ENCODE peak calls at places on chromosomes 13 and 19, in four cellular contexts. G is GM13977, L is HS-5, B is globus pallidus. A is an unnamed sample.
A peak's percentile ranks its signal among the peaks of the same experiment; 100 is the strongest.

GRCh38 chr19:10380311-10381102 is at the start of gene TYK2:
- DNase-seq in L (peak; percentile 98), B (peak; percentile 98), G (peak; percentile 100), A (peak; percentile 98)

GRCh38 chr13:67935655-67936054 is 705.5 kb upstream of the PCDH9 start:
- DNase-seq in L (no peak), G (no peak), B (no peak), A (no peak)

GRCh38 chr13:48634631-48635030 is 19.1 kb upstream of the CYSLTR2 start:
- DNase-seq in L (no peak), G (no peak), B (no peak), A (no peak)

GRCh38 chr19:19595171-19595701 is 23.3 kb downstream of the PBX4 start:
- DNase-seq in G (no peak), L (no peak), B (no peak), A (no peak)

GRCh38 chr19:50392759-50393158 is 8.6 kb downstream of the POLD1 start:
- DNase-seq in L (no peak), G (no peak), B (no peak), A (no peak)

GRCh38 chr19:11286312-11286974 is 9.5 kb upstream of the TSPAN16 start:
- DNase-seq in B (no peak), G (no peak), L (no peak), A (no peak)

GRCh38 chr13:41931337-41931736 is 29.6 kb downstream of the VWA8 start:
- DNase-seq in B (no peak), G (no peak), L (peak; percentile 35), A (no peak)

GRCh38 chr19:489418-490196 is 6.7 kb upstream of the MADCAM1 start:
- DNase-seq in L (no peak), G (peak; percentile 66), B (peak; percentile 50), A (no peak)

GRCh38 chr19:4504874-4505569 is 13.3 kb downstream of the PLIN4 start:
- DNase-seq in L (no peak), B (no peak), G (no peak), A (no peak)

GRCh38 chr19:6587093-6587820 is 3.7 kb downstream of the CD70 start:
- DNase-seq in L (no peak), G (peak; percentile 39), B (no peak), A (peak; percentile 30)

GRCh38 chr13:48118025-48118424 is 23.1 kb upstream of the MED4 start:
- DNase-seq in G (no peak), B (no peak), L (no peak), A (no peak)

GRCh38 chr13:86846501-86846900 is 824.7 kb upstream of the SLITRK5 start:
- DNase-seq in G (no peak), B (no peak), L (no peak), A (no peak)

GRCh38 chr13:46348976-46349375 is 38.1 kb downstream of the RUBCNL start:
- DNase-seq in B (no peak), L (no peak), G (no peak), A (no peak)

GRCh38 chr13:75372923-75373841 is 108.8 kb downstream of the TBC1D4 start:
- DNase-seq in L (no peak), G (no peak), B (no peak), A (no peak)

GRCh38 chr13:78604782-78605611 is 1.6 kb upstream of the POU4F1 start:
- DNase-seq in G (no peak), L (no peak), B (no peak), A (no peak)

GRCh38 chr19:47210689-47211316 is 20.2 kb downstream of the BBC3 start:
- DNase-seq in G (peak; percentile 79), B (peak; percentile 58), L (no peak), A (peak; percentile 88)

GRCh38 chr13:36713842-36714241 is 40.0 kb downstream of the SERTM1 start:
- DNase-seq in G (no peak), L (no peak), B (no peak), A (no peak)

GRCh38 chr19:743168-743687 is 7.7 kb upstream of the MISP start:
- DNase-seq in B (no peak), L (no peak), G (no peak), A (no peak)

GRCh38 chr13:29934531-29935308 is 84.3 kb upstream of the UBL3 start:
- DNase-seq in B (no peak), G (no peak), L (no peak), A (peak; percentile 32)

GRCh38 chr13:76697277-76697676 is 188.9 kb downstream of the KCTD12 start:
- DNase-seq in G (no peak), B (no peak), L (no peak), A (no peak)

GRCh38 chr19:43152217-43152616 is 34.1 kb downstream of the PSG5 start:
- DNase-seq in G (no peak), L (no peak), B (no peak), A (no peak)

GRCh38 chr13:111288276-111288675 is 32.2 kb upstream of the TEX29 start:
- DNase-seq in G (no peak), B (no peak), L (no peak), A (no peak)

A was measured in activated naive CD4-positive, alpha-beta T cell treated with anti-CD3 and anti-CD28 coated beads, Interleukin-2, amount 10 ng/mL, durations not matched to agents 7 days and 5 days.